ENCODE peak calls at places on chromosomes 1 and 21, in five cellular contexts. One of them, this sample, is unnamed.

GRCh38 chr1:161215079-161215478 is at the start of gene FCER1G:
- DNase-seq in H1: no peak
- DNase-seq in suprapubic skin: no peak
- DNase-seq in uterus: no peak
- DNase-seq in A549: no peak
- DNase-seq in this sample: peak; percentile 90

GRCh38 chr1:167797005-167797404 is 75.2 kb downstream of the MPZL1 start:
- DNase-seq in A549: no peak
- DNase-seq in H1: no peak
- DNase-seq in suprapubic skin: peak; percentile 84
- DNase-seq in uterus: peak; percentile 82
- DNase-seq in this sample: peak; percentile 90

GRCh38 chr21:44377922-44378645 is 24.7 kb downstream of the TRPM2 start:
- DNase-seq in suprapubic skin: no peak
- DNase-seq in H1: no peak
- DNase-seq in A549: no peak
- DNase-seq in uterus: no peak
- DNase-seq in this sample: peak; percentile 63

GRCh38 chr1:49728377-49728776 is 295.4 kb downstream of the AGBL4 start:
- DNase-seq in suprapubic skin: no peak
- DNase-seq in H1: no peak
- DNase-seq in uterus: no peak
- DNase-seq in A549: no peak
- DNase-seq in this sample: no peak

GRCh38 chr1:11383553-11384169 is 95.3 kb upstream of the DISP3 start:
- DNase-seq in H1: no peak
- DNase-seq in suprapubic skin: no peak
- DNase-seq in uterus: no peak
- DNase-seq in A549: no peak
- DNase-seq in this sample: no peak

GRCh38 chr1:94734963-94735899 is 84.9 kb upstream of the SLC44A3 start:
- DNase-seq in uterus: peak; percentile 59
- DNase-seq in A549: no peak
- DNase-seq in H1: peak; percentile 31
- DNase-seq in suprapubic skin: no peak
- DNase-seq in this sample: no peak

GRCh38 chr1:58909162-58909560 is 125.3 kb upstream of the JUN start:
- DNase-seq in uterus: no peak
- DNase-seq in suprapubic skin: no peak
- DNase-seq in A549: no peak
- DNase-seq in H1: no peak
- DNase-seq in this sample: no peak

GRCh38 chr1:53619088-53619810 is 119.7 kb downstream of the GLIS1 start:
- DNase-seq in uterus: no peak
- DNase-seq in A549: no peak
- DNase-seq in H1: no peak
- DNase-seq in suprapubic skin: peak; percentile 57
- DNase-seq in this sample: peak; percentile 60

GRCh38 chr21:15367061-15367626 is 302.3 kb upstream of the NRIP1 start:
- DNase-seq in suprapubic skin: no peak
- DNase-seq in A549: no peak
- DNase-seq in H1: peak; percentile 29
- DNase-seq in uterus: no peak
- DNase-seq in this sample: no peak

GRCh38 chr21:39863111-39863510 is 4.1 kb upstream of the PCP4 start:
- DNase-seq in A549: no peak
- DNase-seq in H1: no peak
- DNase-seq in uterus: no peak
- DNase-seq in suprapubic skin: no peak
- DNase-seq in this sample: no peak

GRCh38 chr1:248596615-248597014 is 885 bp downstream of the OR2T10 start:
- DNase-seq in uterus: no peak
- DNase-seq in H1: no peak
- DNase-seq in A549: no peak
- DNase-seq in suprapubic skin: no peak
- DNase-seq in this sample: no peak

GRCh38 chr1:111559736-111560279 is 56.4 kb upstream of the ADORA3 start:
- DNase-seq in uterus: no peak
- DNase-seq in suprapubic skin: no peak
- DNase-seq in A549: no peak
- DNase-seq in H1: no peak
- DNase-seq in this sample: no peak

GRCh38 chr1:42335809-42336518 is 929 bp upstream of the FOXJ3 start:
- DNase-seq in A549: peak; percentile 18
- DNase-seq in H1: no peak
- DNase-seq in suprapubic skin: no peak
- DNase-seq in uterus: no peak
- DNase-seq in this sample: peak; percentile 42

GRCh38 chr1:94247146-94248094 is 10.0 kb upstream of the ARHGAP29 start:
- DNase-seq in uterus: peak; percentile 50
- DNase-seq in A549: peak; percentile 43
- DNase-seq in suprapubic skin: peak; percentile 88
- DNase-seq in H1: no peak
- DNase-seq in this sample: no peak

GRCh38 chr1:172320723-172321122 is 99.8 kb upstream of the C1orf105 start:
- DNase-seq in H1: no peak
- DNase-seq in A549: no peak
- DNase-seq in suprapubic skin: no peak
- DNase-seq in uterus: no peak
- DNase-seq in this sample: no peak

GRCh38 chr1:221832617-221833016 is 90.7 kb upstream of the DUSP10 start:
- DNase-seq in suprapubic skin: no peak
- DNase-seq in H1: no peak
- DNase-seq in uterus: no peak
- DNase-seq in A549: no peak
- DNase-seq in this sample: no peak

GRCh38 chr21:26840912-26841311 is 4.3 kb downstream of the ADAMTS1 start:
- DNase-seq in suprapubic skin: no peak
- DNase-seq in uterus: peak; percentile 69
- DNase-seq in A549: no peak
- DNase-seq in H1: no peak
- DNase-seq in this sample: peak; percentile 60

GRCh38 chr1:231639819-231640218 is 13.2 kb downstream of the DISC1 start:
- DNase-seq in H1: no peak
- DNase-seq in uterus: no peak
- DNase-seq in suprapubic skin: no peak
- DNase-seq in A549: no peak
- DNase-seq in this sample: no peak

GRCh38 chr1:40921522-40921921 is 58.0 kb upstream of the CTPS1 start:
- DNase-seq in A549: no peak
- DNase-seq in uterus: no peak
- DNase-seq in suprapubic skin: no peak
- DNase-seq in H1: no peak
- DNase-seq in this sample: no peak
- TF ChIP-seq CTCF in A549: no peak
- TF ChIP-seq CTCF in uterus: no peak
- TF ChIP-seq CTCF in suprapubic skin: no peak
- TF ChIP-seq CTCF in H1: no peak
- TF ChIP-seq CTCF in this sample: no peak

GRCh38 chr1:162536511-162536910 is 25.0 kb upstream of the UAP1 start:
- DNase-seq in suprapubic skin: no peak
- DNase-seq in A549: no peak
- DNase-seq in uterus: no peak
- DNase-seq in H1: no peak
- DNase-seq in this sample: no peak

GRCh38 chr1:162527324-162527723 is 29.7 kb downstream of the UHMK1 start:
- DNase-seq in suprapubic skin: no peak
- DNase-seq in H1: no peak
- DNase-seq in uterus: no peak
- DNase-seq in A549: no peak
- DNase-seq in this sample: no peak

GRCh38 chr1:162535501-162535900 is 26.0 kb upstream of the UAP1 start:
- DNase-seq in A549: no peak
- DNase-seq in H1: no peak
- DNase-seq in suprapubic skin: no peak
- DNase-seq in uterus: no peak
- DNase-seq in this sample: no peak

GRCh38 chr1:162530318-162530984 is 31.1 kb upstream of the UAP1 start:
- DNase-seq in H1: peak; percentile 43
- DNase-seq in A549: no peak
- DNase-seq in suprapubic skin: no peak
- DNase-seq in uterus: no peak
- DNase-seq in this sample: no peak

GRCh38 chr1:162530985-162531319 is 30.6 kb upstream of the UAP1 start:
- DNase-seq in H1: no peak
- DNase-seq in A549: no peak
- DNase-seq in suprapubic skin: no peak
- DNase-seq in uterus: no peak
- DNase-seq in this sample: no peak
- TF ChIP-seq POLR2A in H1: no peak
- TF ChIP-seq POLR2A in A549: no peak
- TF ChIP-seq POLR2A in suprapubic skin: no peak
- TF ChIP-seq POLR2A in uterus: no peak
- TF ChIP-seq POLR2A in this sample: no peak

DNA sequence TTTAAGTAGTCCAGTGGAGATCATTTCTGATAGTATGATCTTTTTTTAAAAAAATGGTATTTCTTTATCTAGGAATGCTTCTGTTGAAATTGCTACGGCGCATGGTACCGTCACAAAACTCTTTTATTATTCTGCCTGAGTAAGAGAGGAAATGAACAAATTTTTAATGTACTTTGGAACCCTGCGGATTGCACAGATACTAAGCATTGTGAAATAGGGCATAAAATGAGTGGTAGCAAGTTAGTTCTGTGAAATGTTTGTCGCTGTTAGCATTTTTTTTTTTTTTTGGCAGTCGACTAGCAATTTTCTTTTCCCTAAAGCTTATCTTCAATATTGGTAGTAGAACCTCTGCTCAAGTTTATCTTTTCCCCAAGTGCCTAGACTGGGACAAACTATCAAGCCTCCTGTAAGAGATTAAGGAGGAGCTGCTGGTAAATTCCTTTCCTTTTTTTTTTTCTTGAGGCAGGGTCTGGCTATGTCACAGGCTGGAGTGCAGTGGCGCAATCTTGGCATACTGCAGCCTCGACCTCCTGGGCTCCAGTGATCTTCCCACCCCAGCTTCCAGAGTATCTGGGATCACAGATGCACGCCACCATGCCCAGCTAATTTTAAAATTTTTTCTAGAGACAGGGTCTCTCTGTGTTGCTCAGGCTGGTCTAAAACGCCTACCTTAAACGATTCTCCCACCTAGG is 2.2 kb downstream of the ITSN1 start:
- DNase-seq in A549: no peak
- DNase-seq in suprapubic skin: no peak
- DNase-seq in H1: no peak
- DNase-seq in uterus: peak; percentile 39
- DNase-seq in this sample: no peak
- H3K4me3 ChIP-seq in A549: peak overlapping the region; percentile 100
- H3K4me3 ChIP-seq in suprapubic skin: peak overlapping the region; percentile 99
- H3K4me3 ChIP-seq in H1: peak overlapping the region; percentile 84
- H3K4me3 ChIP-seq in uterus: peak overlapping the region; percentile 97
- H3K4me3 ChIP-seq in this sample: no peak overlapping the region

GRCh38 chr1:196608401-196609113 is at the start of gene KCNT2:
- DNase-seq in uterus: peak; percentile 65
- DNase-seq in H1: peak; percentile 94
- DNase-seq in suprapubic skin: peak; percentile 84
- DNase-seq in A549: peak; percentile 21
- DNase-seq in this sample: peak; percentile 37
- TF ChIP-seq CTCF in uterus: no peak
- TF ChIP-seq CTCF in H1: no peak
- TF ChIP-seq CTCF in suprapubic skin: no peak
- TF ChIP-seq CTCF in A549: peak; percentile 14
- TF ChIP-seq CTCF in this sample: no peak

GRCh38 chr1:92752719-92753118 is 32.2 kb downstream of the EVI5 start:
- DNase-seq in H1: no peak
- DNase-seq in suprapubic skin: no peak
- DNase-seq in uterus: no peak
- DNase-seq in A549: no peak
- DNase-seq in this sample: no peak

GRCh38 chr1:92755541-92756351 is 29.2 kb downstream of the EVI5 start:
- DNase-seq in H1: no peak
- DNase-seq in suprapubic skin: no peak
- DNase-seq in A549: no peak
- DNase-seq in uterus: peak; percentile 21
- DNase-seq in this sample: no peak

GRCh38 chr1:92749024-92749634 is 35.8 kb downstream of the EVI5 start:
- DNase-seq in A549: peak; percentile 36
- DNase-seq in H1: no peak
- DNase-seq in uterus: no peak
- DNase-seq in suprapubic skin: no peak
- DNase-seq in this sample: no peak

GRCh38 chr1:92756537-92756936 is 28.4 kb downstream of the EVI5 start:
- DNase-seq in suprapubic skin: no peak
- DNase-seq in uterus: no peak
- DNase-seq in A549: no peak
- DNase-seq in H1: no peak
- DNase-seq in this sample: no peak

GRCh38 chr1:92754000-92754787 is 30.7 kb downstream of the EVI5 start:
- DNase-seq in suprapubic skin: no peak
- DNase-seq in uterus: no peak
- DNase-seq in H1: no peak
- DNase-seq in A549: no peak
- DNase-seq in this sample: no peak
- TF ChIP-seq POLR2A in suprapubic skin: no peak
- TF ChIP-seq POLR2A in uterus: no peak
- TF ChIP-seq POLR2A in H1: no peak
- TF ChIP-seq POLR2A in A549: no peak
- TF ChIP-seq POLR2A in this sample: no peak